ENCODE peak calls at places on chromosomes 4 and X, in five cellular contexts. H is fibroblast of lung, T is hepatocyte, N is endothelial cell of umbilical vein, M is mammary epithelial cell. X is an unnamed sample. For H3K79me2, the result is how much of the 10 kb centered on the place peaks cover.

GRCh38 chr4:109026588-109026987 is 263.7 kb upstream of the ETNPPL start:
- DNase-seq in H (no peak), T (no peak), N (peak), M (no peak), X (no peak)

GRCh38 chrX:103124284-103124683 is 31.3 kb upstream of the NXF3 start:
- DNase-seq in H (no peak), T (no peak), N (no peak), M (no peak), X (no peak)

GRCh38 chrX:5051831-5052491 is 1176.7 kb downstream of the NLGN4X start:
- DNase-seq in H (peak), T (peak), N (no peak), M (peak), X (no peak)

GRCh38 chr4:138263438-138263837 is 21.3 kb upstream of the SLC7A11 start:
- DNase-seq in H (peak), T (no peak), N (no peak), M (peak), X (peak)

GRCh38 chrX:17944833-17945497 is 83.9 kb upstream of the RAI2 start:
- DNase-seq in H (peak), T (peak), N (peak), M (no peak), X (peak)

GRCh38 chr4:78799551-78800495 is 23.7 kb downstream of the BMP2K start:
- DNase-seq in H (no peak), T (no peak), N (no peak), M (peak), X (no peak)

GRCh38 chr4:176376032-176376614 is 56.4 kb downstream of the SPCS3 start:
- DNase-seq in H (peak), T (peak), N (peak), M (no peak), X (peak)

GRCh38 chrX:12013220-12013619 is 125.1 kb upstream of the FRMPD4 start:
- DNase-seq in H (peak), T (no peak), N (peak), M (peak), X (peak)

GRCh38 chrX:24566233-24566632 is 80.9 kb downstream of the PCYT1B start:
- DNase-seq in H (no peak), T (no peak), N (no peak), M (no peak), X (no peak)

GRCh38 chr4:141635726-141636076 is 682 bp upstream of the IL15 start:
- DNase-seq in H (no peak), T (no peak), N (no peak), M (no peak), X (no peak)

GRCh38 chrX:71815121-71815905 is 52.2 kb downstream of the CXorf49B start:
- DNase-seq in H (no peak), T (no peak), N (no peak), M (no peak), X (no peak)

GRCh38 chr4:7418131-7418943 is 16.4 kb downstream of the PSAPL1 start:
- DNase-seq in H (no peak), T (no peak), N (no peak), M (no peak), X (no peak)

GRCh38 chr4:94507281-94507680 is 55.5 kb downstream of the PDLIM5 start:
- DNase-seq in H (no peak), T (no peak), N (no peak), M (peak), X (no peak)

GRCh38 chrX:93538575-93538974 is 134.8 kb downstream of the NAP1L3 start:
- DNase-seq in H (no peak), T (no peak), N (no peak), M (no peak), X (peak)

GRCh38 chrX:39857780-39858179 is 240.0 kb downstream of the BCOR start:
- DNase-seq in H (no peak), T (no peak), N (no peak), M (no peak), X (no peak)

GRCh38 chr4:99998062-99998880 is 48.2 kb upstream of the H2AZ1 start:
- DNase-seq in H (peak), T (peak), N (peak), M (peak), X (peak)

GRCh38 chrX:23554304-23554703 is 113.0 kb upstream of the PRDX4 start:
- DNase-seq in H (peak), T (peak), N (peak), M (peak), X (peak)

GRCh38 chrX:40064055-40064597 is 33.6 kb downstream of the BCOR start:
- DNase-seq in H (no peak), T (no peak), N (no peak), M (no peak), X (no peak)

GRCh38 chr4:81577392-81577791 is 105.7 kb upstream of the RASGEF1B start:
- DNase-seq in H (no peak), T (no peak), N (no peak), M (no peak), X (no peak)

GRCh38 chr4:81573817-81574216 is 102.1 kb upstream of the RASGEF1B start:
- DNase-seq in H (no peak), T (no peak), N (no peak), M (no peak), X (no peak)

GRCh38 chr4:81571105-81571504 is 99.4 kb upstream of the RASGEF1B start:
- DNase-seq in H (no peak), T (no peak), N (no peak), M (peak), X (no peak)

DNA sequence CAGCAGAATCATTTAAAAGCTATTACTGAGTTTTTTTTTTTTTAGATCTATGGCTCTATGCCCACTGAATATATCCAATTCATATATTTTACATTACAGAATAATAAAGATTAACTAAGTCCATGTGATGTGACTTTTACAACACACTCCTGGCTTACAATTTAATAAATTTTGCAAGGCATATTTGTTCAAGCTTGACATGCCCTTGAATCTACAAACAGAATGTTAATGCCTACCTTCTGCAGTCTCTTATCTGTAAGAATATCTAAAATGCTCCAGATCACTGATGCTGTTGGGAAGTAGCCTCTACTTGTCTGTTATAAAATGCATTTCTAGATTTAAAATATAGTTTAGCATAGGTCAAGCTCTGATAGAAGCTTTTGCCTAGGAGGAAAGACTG is 100.7 kb upstream of the RASGEF1B start:
- DNase-seq in H (no peak), T (no peak), N (no peak), M (no peak), X (no peak)
- TF ChIP-seq EZH2 in H (no peak), T (no peak), N (no peak), M (no peak), X (no peak)

DNA sequence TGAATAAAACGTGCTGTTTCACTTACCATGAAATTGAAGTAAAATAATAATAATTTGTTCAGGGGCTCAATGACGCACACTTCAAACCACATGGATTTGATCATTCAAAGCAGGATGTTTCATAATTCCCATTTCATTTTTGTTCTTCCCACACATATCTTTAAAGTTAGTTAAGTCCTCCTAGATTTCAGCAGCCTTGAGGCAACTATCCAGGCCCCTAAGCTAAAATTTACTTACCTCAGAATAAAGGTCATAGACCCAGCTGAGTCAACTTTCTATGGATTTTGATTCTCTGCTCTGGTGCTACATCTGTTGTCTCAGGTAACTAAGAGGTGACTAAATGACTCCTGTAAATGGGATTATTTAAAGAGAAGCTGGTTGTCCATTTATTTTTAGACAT is 25.0 kb downstream of the GPR174 start:
- DNase-seq in H (no peak), T (no peak), N (no peak), M (no peak), X (no peak)
- H3K79me2 ChIP-seq in H (under half), T (under half), N (under half), M (under half), X (under half)

DNA sequence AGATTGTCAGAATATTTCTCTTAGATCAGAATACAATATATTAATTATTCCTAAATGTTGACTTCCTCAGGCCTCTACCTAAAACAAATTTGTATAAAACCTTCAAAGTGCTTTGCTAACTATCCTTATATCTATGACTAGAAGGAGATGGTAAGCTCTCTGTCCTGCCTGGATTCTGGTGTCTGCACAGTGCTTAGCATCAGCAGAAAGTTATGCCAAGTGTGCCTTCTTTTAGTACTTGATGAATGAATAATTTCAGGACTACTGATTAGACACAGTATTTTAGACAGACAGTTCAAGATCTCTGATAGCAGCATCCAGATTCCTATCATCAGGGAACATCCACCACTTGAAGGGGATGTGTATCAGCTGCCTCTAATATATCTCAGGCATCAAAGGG is 242.4 kb upstream of the TLL1 start:
- DNase-seq in H (no peak), T (no peak), N (no peak), M (peak), X (no peak)
- H2AFZ ChIP-seq in H (no peak), T (no peak), N (no peak), M (peak), X (no peak)

DNA sequence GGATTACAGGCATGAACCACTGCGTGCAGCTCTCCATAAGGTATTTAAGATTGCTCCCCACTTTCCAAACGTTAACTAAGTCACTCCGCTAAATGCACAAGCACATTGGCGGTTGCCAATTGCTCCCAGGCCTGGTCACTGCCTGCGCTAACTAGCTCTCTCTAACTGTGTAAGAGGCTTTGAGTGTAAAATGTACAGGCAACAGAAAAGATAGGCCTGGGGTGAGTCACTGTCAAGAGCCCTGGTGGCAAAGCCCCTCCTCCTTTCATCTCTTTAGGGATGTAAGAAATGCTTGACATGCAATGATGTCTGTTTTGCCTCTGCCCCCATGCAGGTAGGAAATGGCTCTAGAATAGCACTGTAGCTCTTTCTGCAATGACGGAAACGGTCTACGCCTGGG is 329.7 kb upstream of the GATB start:
- DNase-seq in H (peak), T (peak), N (no peak), M (no peak), X (no peak)
- TF ChIP-seq EZH2 in H (no peak), T (no peak), N (no peak), M (no peak), X (no peak)

DNA sequence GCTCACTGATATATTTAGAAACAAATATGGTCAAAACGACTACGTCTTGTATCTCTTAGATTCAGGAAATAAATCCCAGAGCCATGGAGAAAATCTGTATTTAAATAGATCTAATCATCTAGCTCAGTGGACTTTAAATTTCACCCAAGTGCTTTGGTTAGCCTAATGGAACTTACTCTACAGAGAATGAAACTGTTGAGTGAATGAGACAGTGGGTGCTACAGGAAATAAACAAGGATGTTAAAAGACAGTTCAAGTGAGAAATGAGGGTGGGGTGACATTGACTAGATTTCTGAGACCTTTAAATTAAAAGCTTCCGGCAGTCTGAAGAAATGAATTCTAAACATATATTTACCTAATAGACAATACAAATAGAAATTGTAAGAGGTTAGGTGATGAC is 2197.0 kb downstream of the ARAP2 start:
- DNase-seq in H (no peak), T (no peak), N (no peak), M (no peak), X (no peak)
- H3K79me2 ChIP-seq in H (under half), T (under half), N (under half), M (under half), X (under half)

DNA sequence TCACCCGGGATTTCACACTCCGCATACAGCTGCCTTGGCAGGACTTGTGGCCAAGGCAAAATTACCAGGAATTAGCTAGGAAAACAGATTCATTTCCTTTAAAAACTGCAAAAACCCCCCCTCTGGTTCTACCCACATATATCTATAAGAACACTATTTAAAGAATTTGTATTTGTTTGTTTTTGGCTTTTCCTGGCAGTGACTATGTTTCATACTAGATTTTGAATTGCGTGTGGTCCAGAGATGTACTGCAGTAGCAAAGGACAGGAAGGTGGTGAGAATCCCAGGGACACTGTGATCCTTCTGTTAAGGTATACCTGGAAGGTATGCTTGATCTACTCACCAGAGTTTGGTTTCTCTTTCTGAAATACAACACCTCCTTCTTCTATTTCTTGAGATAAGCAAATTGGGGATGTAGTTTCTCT is 129.6 kb upstream of the RASGEF1B start:
- DNase-seq in H (peak), T (peak), N (no peak), M (no peak), X (no peak)
- H2AFZ ChIP-seq in H (peak), T (no peak), N (no peak), M (no peak), X (no peak)

X was measured in GM23248.